ENCODE peak calls at places on chromosome 1, in six cellular contexts. R is mucosa of descending colon, F is IMR-90, P is cardiac muscle cell, D is suprapubic skin, W is heart right ventricle. I is an unnamed sample.
A peak's percentile ranks its signal among the peaks of the same experiment; 100 is the strongest.

GRCh38 chr1:177495878-177496277 is 325.1 kb downstream of the BRINP2 start:
- DNase-seq in R (no peak), F (peak; percentile 5), P (no peak), D (no peak), W (no peak), I (no peak)

GRCh38 chr1:209199822-209200221 is 383.7 kb upstream of the CAMK1G start:
- DNase-seq in R (peak; percentile 25), F (no peak), P (no peak), D (no peak), W (no peak), I (no peak)

GRCh38 chr1:153365696-153366095 is 8.0 kb downstream of the S100A9 start:
- DNase-seq in R (no peak), F (no peak), P (no peak), D (peak; percentile 31), W (no peak), I (no peak)

GRCh38 chr1:212981025-212981495 is 30.7 kb downstream of the VASH2 start:
- DNase-seq in R (peak; percentile 9), F (no peak), P (peak; percentile 14), D (no peak), W (peak; percentile 55), I (no peak)

GRCh38 chr1:117967472-117967871 is 37.9 kb downstream of the WDR3 start:
- DNase-seq in R (no peak), F (peak; percentile 65), P (peak; percentile 73), D (no peak), W (no peak), I (no peak)

GRCh38 chr1:23845163-23845562 is 19.9 kb upstream of the HMGCL start:
- DNase-seq in R (no peak), F (no peak), P (no peak), D (no peak), W (no peak), I (no peak)

GRCh38 chr1:65792671-65793358 is at the start of gene PDE4B:
- DNase-seq in R (peak; percentile 11), F (peak; percentile 40), P (peak; percentile 33), D (peak; percentile 59), W (no peak), I (no peak)

GRCh38 chr1:71630073-71630472 is 549.2 kb upstream of the ZRANB2 start:
- DNase-seq in R (no peak), F (peak; percentile 15), P (no peak), D (no peak), W (no peak), I (no peak)

GRCh38 chr1:169680377-169681019 is 30.9 kb downstream of the SELL start:
- DNase-seq in R (no peak), F (no peak), P (no peak), D (no peak), W (no peak), I (peak; percentile 67)

GRCh38 chr1:81682490-81682889 is 118.2 kb upstream of the ADGRL2 start:
- DNase-seq in R (no peak), F (peak; percentile 39), P (peak; percentile 58), D (no peak), W (no peak), I (no peak)

DNA sequence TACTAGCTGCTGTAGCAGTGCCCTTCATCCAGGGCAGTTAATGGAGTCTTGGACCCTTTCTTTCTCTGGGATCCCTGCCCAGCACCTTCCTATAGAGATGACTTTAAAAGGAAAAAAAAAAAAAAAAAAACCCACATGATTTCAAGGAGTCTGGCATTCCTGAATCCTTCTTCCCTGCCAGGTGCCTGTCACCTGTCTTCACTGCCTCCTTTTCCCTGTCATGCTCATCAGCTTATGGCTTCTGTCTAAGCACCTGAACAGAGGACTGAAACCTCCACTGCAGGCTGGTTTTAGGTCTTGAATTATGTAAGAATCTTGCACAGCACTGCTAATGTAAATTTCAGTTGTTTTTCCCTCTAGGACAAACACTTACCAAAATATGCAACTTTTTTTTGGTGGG is 24.9 kb downstream of the PPT1 start:
- DNase-seq in R (no peak), F (no peak), P (no peak), D (no peak), W (no peak), I (no peak)
- H3K36me3 ChIP-seq in R (peaks cover 21% of the 10 kb centered on the region), F (peaks cover 61% of the 10 kb centered on the region), P (peaks cover 59% of the 10 kb centered on the region), D (peaks cover 86% of the 10 kb centered on the region), W (peaks cover 100% of the 10 kb centered on the region), I (peaks cover 96% of the 10 kb centered on the region)

GRCh38 chr1:114128293-114128692 is 25.4 kb downstream of the SYT6 start:
- DNase-seq in R (no peak), F (no peak), P (no peak), D (no peak), W (no peak), I (no peak)

GRCh38 chr1:114130213-114130612 is 23.5 kb downstream of the SYT6 start:
- DNase-seq in R (no peak), F (no peak), P (no peak), D (no peak), W (no peak), I (no peak)

GRCh38 chr1:114122891-114123621 is 30.6 kb downstream of the SYT6 start:
- DNase-seq in R (no peak), F (peak; percentile 33), P (peak; percentile 6), D (no peak), W (no peak), I (no peak)

GRCh38 chr1:114124644-114125043 is 29.0 kb downstream of the SYT6 start:
- DNase-seq in R (no peak), F (no peak), P (no peak), D (no peak), W (no peak), I (no peak)

DNA sequence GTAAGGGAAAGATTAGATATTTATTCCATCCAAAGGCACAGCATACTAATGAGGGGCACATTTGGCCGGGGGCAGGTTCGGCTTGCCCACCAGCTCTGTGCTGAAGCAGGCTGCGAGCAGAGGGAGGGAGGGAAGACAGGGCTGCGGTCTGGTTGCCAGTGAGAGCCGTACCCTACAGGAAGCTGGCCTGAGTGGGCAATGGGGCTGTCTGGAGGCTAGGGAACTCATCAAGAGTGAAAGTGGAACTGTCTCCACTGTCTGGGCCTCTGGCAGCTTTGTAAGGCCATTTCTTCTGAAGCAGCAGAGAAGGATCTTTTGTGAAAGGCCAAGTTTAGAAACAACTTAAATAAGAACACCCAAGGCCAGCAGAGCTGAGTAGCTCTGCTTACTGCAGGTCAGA is 27.0 kb downstream of the SYT6 start:
- DNase-seq in R (peak; percentile 7), F (no peak), P (no peak), D (no peak), W (no peak), I (no peak)
- H3K36me3 ChIP-seq in R (no peaks in the 10 kb centered on the region), F (no peaks in the 10 kb centered on the region), P (no peaks in the 10 kb centered on the region), D (no peaks in the 10 kb centered on the region), W (no peaks in the 10 kb centered on the region), I (no peaks in the 10 kb centered on the region)

GRCh38 chr1:191495040-191495439 is 663.2 kb upstream of the RGS18 start:
- DNase-seq in R (no peak), F (no peak), P (no peak), D (no peak), W (no peak), I (no peak)
- H3K36me3 ChIP-seq in R (no peaks in the 10 kb centered on the region), F (no peaks in the 10 kb centered on the region), P (no peaks in the 10 kb centered on the region), D (no peaks in the 10 kb centered on the region), W (no peaks in the 10 kb centered on the region), I (no peaks in the 10 kb centered on the region)

DNA sequence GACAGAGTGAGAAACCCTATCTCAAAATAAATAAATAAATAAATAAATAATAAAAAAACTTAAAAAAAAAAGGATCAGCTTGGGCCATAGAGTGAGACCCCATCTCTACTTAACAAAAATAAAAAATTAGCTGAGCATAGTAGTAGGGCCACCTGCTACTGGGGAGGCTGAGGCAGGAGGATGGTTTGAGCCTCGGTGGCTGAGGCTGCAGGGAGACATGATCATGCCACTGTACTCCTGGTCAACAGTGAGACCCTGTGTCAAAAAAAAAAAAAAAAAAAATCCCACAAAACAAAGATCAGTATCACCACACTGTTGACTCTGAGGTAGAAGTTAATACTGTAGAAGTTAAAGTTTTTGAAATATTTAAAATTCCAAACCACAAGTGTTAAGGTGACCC is 29.1 kb downstream of the SLC16A1 start:
- DNase-seq in R (no peak), F (no peak), P (no peak), D (no peak), W (no peak), I (no peak)
- H3K36me3 ChIP-seq in R (no peaks in the 10 kb centered on the region), F (peaks cover 15% of the 10 kb centered on the region), P (peaks cover 46% of the 10 kb centered on the region), D (peaks cover 10% of the 10 kb centered on the region), W (peaks cover 61% of the 10 kb centered on the region), I (peaks cover 77% of the 10 kb centered on the region)

GRCh38 chr1:150957666-150958065 is 17.0 kb downstream of the CERS2 start:
- DNase-seq in R (no peak), F (no peak), P (no peak), D (peak; percentile 38), W (no peak), I (no peak)
- H3K36me3 ChIP-seq in R (peaks cover 2% of the 10 kb centered on the region), F (peaks cover 48% of the 10 kb centered on the region), P (peaks cover 51% of the 10 kb centered on the region), D (peaks cover 84% of the 10 kb centered on the region), W (peaks cover 100% of the 10 kb centered on the region), I (peaks cover 88% of the 10 kb centered on the region)

GRCh38 chr1:156212833-156213643 is at the start of gene PMF1:
- DNase-seq in R (peak; percentile 97), F (peak; percentile 94), P (peak; percentile 97), D (peak; percentile 99), W (peak; percentile 98), I (peak; percentile 96)
- H3K36me3 ChIP-seq in R (no peaks in the 10 kb centered on the region), F (peaks cover 14% of the 10 kb centered on the region), P (peaks cover 1% of the 10 kb centered on the region), D (peaks cover 26% of the 10 kb centered on the region), W (peaks cover 54% of the 10 kb centered on the region), I (peaks cover 52% of the 10 kb centered on the region)

GRCh38 chr1:19087017-19087736 is 122.9 kb downstream of the UBR4 start:
- DNase-seq in R (no peak), F (peak; percentile 58), P (no peak), D (no peak), W (no peak), I (no peak)

GRCh38 chr1:19083081-19083480 is 126.6 kb upstream of the IFFO2 start:
- DNase-seq in R (no peak), F (peak; percentile 41), P (peak; percentile 89), D (no peak), W (no peak), I (no peak)

GRCh38 chr1:19086176-19086875 is 123.7 kb downstream of the UBR4 start:
- DNase-seq in R (no peak), F (no peak), P (no peak), D (no peak), W (peak; percentile 32), I (no peak)

GRCh38 chr1:19081218-19081893 is 124.9 kb upstream of the IFFO2 start:
- DNase-seq in R (no peak), F (peak; percentile 50), P (peak; percentile 72), D (no peak), W (peak; percentile 57), I (no peak)

DNA sequence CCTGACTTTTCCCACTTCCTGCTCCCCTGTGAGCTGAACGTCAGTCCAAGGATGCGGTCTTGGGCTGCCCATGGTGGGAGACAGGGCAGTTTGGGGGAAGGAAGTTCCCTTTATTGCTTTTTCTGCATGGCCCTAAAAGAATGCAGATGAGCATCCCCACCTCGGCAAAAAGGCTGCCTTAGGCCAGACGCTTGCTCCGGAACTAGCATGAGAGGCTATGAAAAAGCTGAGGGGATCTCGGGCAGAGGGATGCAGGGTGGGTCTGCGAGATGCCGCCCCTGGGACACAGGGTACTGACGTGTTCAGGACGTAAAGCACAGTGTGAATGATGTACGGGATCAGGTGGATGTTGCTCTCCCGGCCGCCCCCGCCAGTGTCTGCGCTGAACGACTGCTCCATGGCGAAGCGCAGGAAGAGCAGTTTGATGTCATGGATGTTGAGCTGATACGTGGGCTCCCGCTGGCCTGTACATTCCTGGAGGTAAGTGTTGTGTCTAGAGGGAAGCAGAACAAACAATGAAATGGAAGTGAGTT is 125.8 kb downstream of the UBR4 start:
- DNase-seq in R (no peak), F (no peak), P (no peak), D (no peak), W (no peak), I (no peak)
- H3K36me3 ChIP-seq in R (no peaks in the 10 kb centered on the region), F (peaks cover 93% of the 10 kb centered on the region), P (peaks cover 97% of the 10 kb centered on the region), D (peaks cover 81% of the 10 kb centered on the region), W (peaks cover 100% of the 10 kb centered on the region), I (peaks cover 97% of the 10 kb centered on the region)

I was measured in OCI-LY7.